ENCODE peak calls at places on chromosomes 1 and 21, in seven cellular contexts. M is IMR-90, V is mesenchymal stem cell, D is mesendoderm, T is H9, A is trophoblast cell, H is H1. E is an unnamed sample.
A peak's percentile ranks its signal among the peaks of the same experiment; 100 is the strongest.

GRCh38 chr1:17559618-17560419 is 20.3 kb downstream of the ARHGEF10L start:
- DNase-seq in M (no peak), V (no peak), D (no peak), T (no peak), A (no peak), H (no peak), E (no peak)

GRCh38 chr1:44029260-44029910 is 1.9 kb downstream of the SLC6A9 start:
- DNase-seq in M (no peak), V (no peak), D (no peak), T (no peak), A (no peak), H (no peak), E (no peak)

GRCh38 chr1:17550684-17551584 is 11.4 kb downstream of the ARHGEF10L start:
- DNase-seq in M (peak; percentile 39), V (no peak), D (no peak), T (peak; percentile 56), A (no peak), H (no peak), E (no peak)

GRCh38 chr1:25031966-25032667 is 102.0 kb upstream of the RUNX3 start:
- DNase-seq in M (peak; percentile 63), V (no peak), D (no peak), T (no peak), A (no peak), H (no peak), E (no peak)

GRCh38 chr1:62437273-62437945 is 560 bp downstream of the USP1 start:
- DNase-seq in M (no peak), V (peak; percentile 33), D (peak; percentile 31), T (no peak), A (peak; percentile 27), H (no peak), E (peak; percentile 18)

GRCh38 chr1:9061252-9061948 is 8.0 kb downstream of the SLC2A5 start:
- DNase-seq in M (no peak), V (no peak), D (no peak), T (no peak), A (no peak), H (no peak), E (no peak)

GRCh38 chr1:100511773-100512172 is 26.2 kb upstream of the GPR88 start:
- DNase-seq in M (no peak), V (no peak), D (no peak), T (no peak), A (no peak), H (no peak), E (no peak)

GRCh38 chr21:44593598-44594405 is 1.5 kb upstream of the KRTAP10-6 start:
- DNase-seq in M (peak; percentile 12), V (peak; percentile 4), D (peak; percentile 22), T (peak; percentile 56), A (peak; percentile 44), H (peak; percentile 48), E (no peak)

GRCh38 chr1:11501906-11502485 is 23.0 kb downstream of the DISP3 start:
- DNase-seq in M (no peak), V (no peak), D (no peak), T (no peak), A (no peak), H (no peak), E (no peak)

GRCh38 chr1:235943581-235944114 is 76.9 kb upstream of the LYST start:
- DNase-seq in M (peak; percentile 100), V (peak; percentile 98), D (no peak), T (no peak), A (no peak), H (no peak), E (no peak)

GRCh38 chr1:20216574-20216973 is 30.3 kb upstream of the PLA2G2C start:
- DNase-seq in M (peak; percentile 10), V (peak; percentile 12), D (peak; percentile 64), T (no peak), A (no peak), H (no peak), E (no peak)

GRCh38 chr1:157411769-157412168 is 140.5 kb downstream of the FCRL5 start:
- DNase-seq in M (no peak), V (no peak), D (no peak), T (no peak), A (no peak), H (no peak), E (no peak)

GRCh38 chr21:43306911-43307676 is 119.8 kb downstream of the SIK1 start:
- DNase-seq in M (peak; percentile 28), V (peak; percentile 83), D (no peak), T (no peak), A (peak; percentile 20), H (no peak), E (no peak)

GRCh38 chr21:39938086-39938611 is 70.9 kb downstream of the PCP4 start:
- DNase-seq in M (no peak), V (no peak), D (no peak), T (no peak), A (no peak), H (no peak), E (no peak)

GRCh38 chr1:31412732-31413404 is at the start of gene SERINC2:
- DNase-seq in M (no peak), V (no peak), D (peak; percentile 42), T (peak; percentile 69), A (peak; percentile 52), H (peak; percentile 81), E (peak; percentile 26)

GRCh38 chr21:31103163-31103562 is 64.9 kb upstream of the KRTAP19-8 start:
- DNase-seq in M (no peak), V (no peak), D (no peak), T (no peak), A (peak; percentile 9), H (no peak), E (no peak)

GRCh38 chr1:20124451-20125057 is 5.2 kb upstream of the PLA2G2D start:
- DNase-seq in M (peak; percentile 65), V (peak; percentile 54), D (no peak), T (no peak), A (no peak), H (no peak), E (no peak)

GRCh38 chr1:197763769-197764168 is 11.5 kb downstream of the DENND1B start:
- DNase-seq in M (no peak), V (peak; percentile 7), D (no peak), T (no peak), A (peak; percentile 18), H (no peak), E (no peak)

GRCh38 chr1:152533327-152533938 is 19.2 kb downstream of the CRCT1 start:
- DNase-seq in M (peak; percentile 15), V (no peak), D (peak; percentile 57), T (no peak), A (peak; percentile 63), H (peak; percentile 62), E (peak; percentile 2)

GRCh38 chr1:39995973-39996393 is 41.0 kb downstream of the MFSD2A start:
- DNase-seq in M (no peak), V (no peak), D (no peak), T (no peak), A (no peak), H (no peak), E (no peak)

GRCh38 chr1:70997793-70998192 is 49.8 kb downstream of the PTGER3 start:
- DNase-seq in M (no peak), V (no peak), D (no peak), T (no peak), A (peak; percentile 50), H (no peak), E (no peak)

GRCh38 chr1:70992521-70992920 is 55.1 kb downstream of the PTGER3 start:
- DNase-seq in M (no peak), V (no peak), D (no peak), T (no peak), A (no peak), H (no peak), E (no peak)

GRCh38 chr1:70994753-70995152 is 52.9 kb downstream of the PTGER3 start:
- DNase-seq in M (no peak), V (no peak), D (no peak), T (no peak), A (no peak), H (no peak), E (no peak)

GRCh38 chr1:70990460-70991253 is 57.0 kb downstream of the PTGER3 start:
- DNase-seq in M (no peak), V (no peak), D (no peak), T (no peak), A (no peak), H (no peak), E (no peak)

DNA sequence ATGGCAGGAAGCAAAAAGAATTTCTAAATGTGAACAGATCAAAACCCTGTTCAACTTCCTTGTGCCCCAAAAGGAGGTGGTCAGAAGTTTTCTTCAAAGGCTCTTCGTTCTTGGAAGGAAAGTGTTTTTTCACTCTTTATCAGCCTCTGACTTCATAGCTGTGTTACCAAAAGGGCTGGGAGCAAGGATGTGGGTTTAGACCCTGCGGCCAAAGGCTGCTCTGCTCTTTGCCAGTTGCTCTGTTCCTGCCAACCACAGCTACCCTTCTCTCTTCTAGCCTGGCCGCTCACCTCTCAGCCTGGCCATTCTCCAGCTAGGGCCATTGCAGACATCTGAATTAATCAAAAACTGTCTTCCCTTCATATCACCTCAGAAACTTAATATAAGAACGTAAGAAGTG is 53.8 kb downstream of the PTGER3 start:
- DNase-seq in M (no peak), V (no peak), D (no peak), T (no peak), A (no peak), H (no peak), E (no peak)
- H2BK5ac ChIP-seq in M (no peak overlapping the region), V (no peak overlapping the region), D (no peak overlapping the region), T (no peak overlapping the region), A (no peak overlapping the region), H (no peak overlapping the region), E (no peak overlapping the region)

DNA sequence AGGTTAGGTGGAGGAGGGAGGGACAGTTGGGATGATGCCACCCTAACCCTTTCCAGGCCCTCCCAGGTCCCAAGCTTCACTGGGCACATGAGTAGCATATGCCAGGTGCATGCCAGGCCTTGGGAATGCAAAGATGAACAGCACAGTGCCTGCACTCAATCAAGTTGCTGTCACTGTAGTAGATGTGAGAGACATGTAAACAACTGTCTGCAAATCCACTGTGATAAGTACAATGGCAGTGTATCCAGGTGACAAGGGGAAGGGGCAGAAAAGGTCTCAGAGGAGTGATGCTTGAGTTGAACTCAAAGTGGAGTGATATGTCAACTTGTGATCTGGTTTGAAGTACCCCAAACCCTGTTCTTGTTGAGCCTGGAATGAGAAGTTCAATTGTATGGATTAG is 49.5 kb upstream of the LRRN2 start:
- DNase-seq in M (no peak), V (no peak), D (peak; percentile 50), T (no peak), A (no peak), H (peak; percentile 23), E (no peak)
- H2BK5ac ChIP-seq in M (no peak overlapping the region), V (no peak overlapping the region), D (no peak overlapping the region), T (no peak overlapping the region), A (no peak overlapping the region), H (no peak overlapping the region), E (no peak overlapping the region)

DNA sequence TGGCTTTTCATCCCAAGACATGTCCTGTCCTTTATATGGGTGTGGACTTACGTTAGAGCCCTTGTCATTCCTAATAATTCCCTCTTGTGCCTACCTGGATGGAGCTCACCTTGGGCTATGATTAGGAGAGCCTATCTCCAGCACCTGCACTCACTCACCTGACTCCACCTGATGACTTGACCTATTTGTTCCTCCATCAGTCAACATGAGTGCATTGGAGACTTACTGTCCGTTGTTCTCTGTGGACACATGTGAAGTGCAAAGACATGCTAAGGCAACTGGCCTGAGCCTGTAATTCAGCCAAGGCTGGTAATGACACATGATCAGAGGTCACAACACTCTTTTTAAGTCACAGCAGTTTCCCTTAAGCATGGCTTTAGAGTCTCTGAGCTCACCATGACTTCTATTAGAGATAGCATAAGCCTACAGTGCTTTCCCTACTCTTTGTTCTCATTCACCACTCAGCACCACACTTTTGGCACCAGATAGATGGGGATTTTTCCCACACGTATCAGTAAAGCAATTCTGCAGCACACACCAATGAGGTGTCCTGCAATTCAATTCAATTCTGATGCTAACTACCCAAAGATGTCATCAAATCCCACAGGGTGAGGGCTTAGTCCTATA is 9.4 kb downstream of the KCNE1 start:
- DNase-seq in M (no peak), V (no peak), D (no peak), T (no peak), A (no peak), H (no peak), E (no peak)
- H2BK5ac ChIP-seq in M (no peak overlapping the region), V (no peak overlapping the region), D (no peak overlapping the region), T (no peak overlapping the region), A (no peak overlapping the region), H (no peak overlapping the region), E (no peak overlapping the region)

GRCh38 chr1:14635421-14635820 is 36.9 kb downstream of the KAZN start:
- DNase-seq in M (no peak), V (no peak), D (no peak), T (no peak), A (no peak), H (no peak), E (no peak)
- H2BK5ac ChIP-seq in M (no peak overlapping the region), V (no peak overlapping the region), D (no peak overlapping the region), T (no peak overlapping the region), A (no peak overlapping the region), H (no peak overlapping the region), E (no peak overlapping the region)

E was measured in neuronal stem cell.